ENCODE peak calls at places on chromosomes 12 and 14, in four cellular contexts. L is heart right ventricle, R is Peyer's patch, X is tibial artery. S is an unnamed sample.

GRCh38 chr12:16622315-16622714 is 16.4 kb upstream of the LMO3 start:
- DNase-seq in L (no peak), R (no peak), X (no peak), S (no peak)

GRCh38 chr14:81449114-81449513 is 49.0 kb upstream of the STON2 start:
- DNase-seq in L (peak; percentile 29), R (no peak), X (peak; percentile 54), S (peak; percentile 84)

GRCh38 chr14:68790656-68791077 is 2.2 kb downstream of the ZFP36L1 start:
- DNase-seq in X (no peak), R (peak; percentile 37), L (no peak), S (peak; percentile 53)

GRCh38 chr14:99383457-99384428 is 96.9 kb downstream of the SETD3 start:
- DNase-seq in L (no peak), R (no peak), X (no peak), S (no peak)

GRCh38 chr14:53953828-53954550 is 2.6 kb downstream of the BMP4 start:
- DNase-seq in X (peak; percentile 64), R (no peak), L (peak; percentile 41), S (peak; percentile 61)

GRCh38 chr12:54958048-54958658 is 26.4 kb downstream of the TESPA1 start:
- DNase-seq in L (peak; percentile 51), X (no peak), R (no peak), S (no peak)

GRCh38 chr12:59317598-59317997 is 278.2 kb upstream of the SLC16A7 start:
- DNase-seq in L (no peak), R (no peak), X (no peak), S (no peak)

GRCh38 chr14:69345402-69345801 is 52.7 kb downstream of the ERH start:
- DNase-seq in X (no peak), L (no peak), R (no peak), S (no peak)

GRCh38 chr14:77177623-77178185 is 3.9 kb upstream of the TMEM63C start:
- DNase-seq in X (no peak), R (no peak), L (no peak), S (no peak)

GRCh38 chr14:93007225-93007997 is 84.5 kb downstream of the CHGA start:
- DNase-seq in L (peak; percentile 62), X (peak; percentile 49), R (peak; percentile 63), S (peak; percentile 68)

GRCh38 chr14:50997712-50998111 is 53.4 kb upstream of the PYGL start:
- DNase-seq in R (no peak), X (no peak), L (no peak), S (no peak)

GRCh38 chr12:122140467-122141257 is 33.4 kb downstream of the IL31 start:
- DNase-seq in L (no peak), R (no peak), X (no peak), S (no peak)

GRCh38 chr12:33589609-33590114 is 150.0 kb upstream of the SYT10 start:
- DNase-seq in R (no peak), X (no peak), L (no peak), S (no peak)

GRCh38 chr14:71555654-71556559 is 376.3 kb upstream of the RGS6 start:
- DNase-seq in L (no peak), R (peak; percentile 40), X (no peak), S (no peak)

GRCh38 chr14:104550849-104551728 is 28.5 kb upstream of the C14orf180 start:
- DNase-seq in R (no peak), L (no peak), X (no peak), S (no peak)

GRCh38 chr12:30501718-30502117 is 194.0 kb downstream of the IPO8 start:
- DNase-seq in L (no peak), X (no peak), R (no peak), S (no peak)

GRCh38 chr12:115946867-115947695 is 330.4 kb downstream of the MED13L start:
- DNase-seq in X (no peak), R (no peak), L (no peak), S (no peak)

GRCh38 chr14:44720707-44721106 is 213.6 kb upstream of the FSCB start:
- DNase-seq in L (no peak), R (no peak), X (no peak), S (no peak)

GRCh38 chr12:51009038-51009437 is 17.1 kb downstream of the SLC11A2 start:
- DNase-seq in X (peak; percentile 79), R (peak; percentile 59), L (peak; percentile 41), S (peak; percentile 74)

GRCh38 chr12:72271401-72271740 is 799 bp upstream of the TRHDE start:
- DNase-seq in L (peak; percentile 5), R (no peak), X (no peak), S (peak; percentile 73)

DNA sequence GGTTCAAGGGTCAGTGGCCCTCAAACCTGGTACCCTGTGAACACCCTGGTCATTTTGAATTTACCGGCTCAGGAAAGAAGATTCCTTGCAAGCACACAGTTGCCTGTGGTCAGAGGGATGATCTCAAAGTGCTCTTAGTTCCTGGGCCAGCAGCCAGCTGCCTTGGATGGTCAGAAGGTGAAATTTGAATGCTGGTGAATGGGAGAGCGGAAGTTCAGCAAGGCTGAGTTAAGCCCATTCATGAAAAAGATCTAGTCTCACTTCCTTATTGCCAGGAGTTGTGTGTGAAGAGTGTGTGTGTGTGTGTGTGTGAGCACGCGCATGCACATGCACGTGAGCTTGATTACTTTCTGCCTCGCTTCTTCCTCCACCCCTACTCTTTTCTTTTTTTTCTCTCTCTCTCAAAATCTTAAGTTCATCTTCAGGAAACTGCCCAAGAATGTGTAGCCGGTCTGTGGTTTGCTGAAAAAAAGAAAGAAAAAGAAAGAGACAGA is 155.5 kb upstream of the CCND2 start:
- DNase-seq in R (peak; percentile 61), X (peak; percentile 49), L (peak; percentile 51), S (peak; percentile 78)
- H3K4me1 ChIP-seq in R (peaks cover 21% of the 10 kb centered on the region), X (peaks cover 12% of the 10 kb centered on the region), L (peaks cover 14% of the 10 kb centered on the region), S (peaks cover 9% of the 10 kb centered on the region)

DNA sequence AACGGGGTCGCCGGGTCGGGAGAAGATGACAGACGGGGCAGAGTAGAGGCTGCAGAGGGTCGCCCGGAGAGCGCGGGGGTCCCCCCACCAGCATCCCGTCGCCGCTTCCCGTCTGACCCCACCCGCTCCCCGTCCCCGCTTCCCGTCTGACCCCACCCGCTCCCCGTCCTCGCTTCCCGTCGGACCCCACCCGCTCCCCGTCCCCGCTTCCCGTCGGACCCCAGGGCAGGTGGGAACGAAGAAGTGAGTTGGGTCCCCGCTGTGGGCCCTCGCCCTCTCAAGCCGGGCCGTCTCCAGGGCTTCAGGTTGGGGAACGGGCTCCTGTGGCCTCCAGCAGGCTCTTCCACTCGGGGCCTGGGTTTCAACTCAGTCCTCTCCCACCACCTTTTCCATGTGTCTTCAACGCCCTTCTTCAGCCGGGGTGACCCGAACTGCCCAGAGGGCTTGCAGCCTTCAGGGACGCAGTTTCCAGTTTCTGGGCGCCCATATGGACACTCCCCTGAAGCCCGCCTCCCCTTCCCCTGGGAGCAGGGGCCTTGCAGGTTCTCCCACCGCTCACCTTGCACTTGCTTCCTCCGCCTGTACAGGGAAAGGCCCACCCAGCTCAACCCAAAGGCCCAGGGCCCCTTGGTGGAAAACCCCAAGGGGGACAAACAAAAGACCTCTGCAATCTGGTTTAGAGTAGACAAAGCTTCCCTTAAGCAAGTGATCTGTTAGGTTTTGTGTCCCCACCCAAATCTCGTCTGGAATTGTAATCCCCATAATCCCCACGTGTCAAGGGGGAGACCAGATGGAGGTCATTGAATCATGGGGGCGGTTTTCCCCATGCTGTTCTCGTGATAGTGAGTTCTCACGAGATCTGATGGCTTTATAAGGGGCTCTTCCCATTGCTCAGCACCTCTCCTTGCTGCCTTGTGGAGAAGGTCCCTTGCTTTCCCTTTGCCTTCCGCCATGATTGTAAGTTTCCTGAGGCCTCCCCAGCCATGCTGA is 66.5 kb downstream of the TNFAIP2 start:
- DNase-seq in L (no peak), R (no peak), X (no peak), S (no peak)
- H3K4me3 ChIP-seq in L (peak overlapping the region; percentile 36), R (peak overlapping the region; percentile 56), X (no peak overlapping the region), S (peak overlapping the region; percentile 29)

GRCh38 chr14:58637040-58637390 is 747 bp upstream of the DACT1 start:
- DNase-seq in X (peak; percentile 65), R (no peak), L (peak; percentile 19), S (peak; percentile 72)
- H3K4me1 ChIP-seq in X (peaks cover 17% of the 10 kb centered on the region), R (peaks cover 3% of the 10 kb centered on the region), L (peaks cover 23% of the 10 kb centered on the region), S (no peaks in the 10 kb centered on the region)

GRCh38 chr12:124297389-124297788 is 2.5 kb downstream of the RFLNA start:
- DNase-seq in R (no peak), X (no peak), L (no peak), S (no peak)
- H3K4me3 ChIP-seq in R (peak overlapping the region; percentile 62), X (no peak overlapping the region), L (no peak overlapping the region), S (no peak overlapping the region)

GRCh38 chr12:38889297-38889815 is 16.0 kb downstream of the CPNE8 start:
- DNase-seq in R (no peak), X (no peak), L (no peak), S (no peak)
- H3K4me1 ChIP-seq in R (no peaks in the 10 kb centered on the region), X (no peaks in the 10 kb centered on the region), L (peaks cover 4% of the 10 kb centered on the region), S (peaks cover 12% of the 10 kb centered on the region)

GRCh38 chr12:11847539-11847938 is 198.1 kb downstream of the ETV6 start:
- DNase-seq in X (no peak), R (no peak), L (no peak), S (no peak)
- H3K4me3 ChIP-seq in X (no peak overlapping the region), R (no peak overlapping the region), L (no peak overlapping the region), S (no peak overlapping the region)

GRCh38 chr14:103541944-103542544 is 13.0 kb downstream of the TRMT61A start:
- DNase-seq in X (no peak), L (no peak), R (no peak), S (peak; percentile 76)
- H3K4me1 ChIP-seq in X (peaks cover 67% of the 10 kb centered on the region), L (peaks cover 56% of the 10 kb centered on the region), R (peaks cover 4% of the 10 kb centered on the region), S (no peaks in the 10 kb centered on the region)

GRCh38 chr14:61438860-61439765 is 117.7 kb downstream of the PRKCH start:
- DNase-seq in R (no peak), L (peak; percentile 45), X (peak; percentile 69), S (peak; percentile 80)
- H3K4me3 ChIP-seq in R (no peak overlapping the region), L (no peak overlapping the region), X (no peak overlapping the region), S (peak overlapping the region; percentile 17)

GRCh38 chr12:53174881-53175491 is 5.5 kb upstream of the ZNF740 start:
- DNase-seq in X (no peak), R (no peak), L (no peak), S (no peak)
- H3K4me1 ChIP-seq in X (no peaks in the 10 kb centered on the region), R (no peaks in the 10 kb centered on the region), L (peaks cover 11% of the 10 kb centered on the region), S (peaks cover 2% of the 10 kb centered on the region)